ENCODE peak calls at places on chromosome 1, in seven cellular contexts. H, N, B, L, S, R and U are unnamed samples.

GRCh38 chr1:89800718-89801117 is 20.1 kb upstream of the LRRC8D start:
- DNase-seq in R (no peak), B (no peak), N (no peak), H (no peak), L (no peak), S (no peak), U (no peak)

GRCh38 chr1:96721382-96722160 is at the start of gene PTBP2:
- DNase-seq in L (peak), B (peak), S (peak), H (peak), N (peak), R (peak), U (peak)

GRCh38 chr1:198798923-198799386 is 160.1 kb downstream of the PTPRC start:
- DNase-seq in B (no peak), L (no peak), R (no peak), S (no peak), H (no peak), N (no peak), U (no peak)

GRCh38 chr1:240350910-240351331 is 259.2 kb downstream of the FMN2 start:
- DNase-seq in R (no peak), B (no peak), S (no peak), N (no peak), L (peak), H (no peak), U (peak)

GRCh38 chr1:183239793-183240625 is 53.9 kb downstream of the LAMC2 start:
- DNase-seq in L (no peak), B (no peak), N (no peak), R (no peak), S (no peak), H (no peak), U (no peak)

GRCh38 chr1:245788269-245788668 is 633.5 kb downstream of the KIF26B start:
- DNase-seq in H (peak), B (no peak), L (peak), S (no peak), R (no peak), N (no peak), U (peak)

GRCh38 chr1:93692983-93693591 is 11.4 kb upstream of the BCAR3 start:
- DNase-seq in S (no peak), L (peak), N (no peak), H (peak), R (no peak), B (no peak), U (peak)

GRCh38 chr1:30615076-30615795 is 108.1 kb downstream of the MATN1 start:
- DNase-seq in N (no peak), L (no peak), B (no peak), H (no peak), R (no peak), S (no peak), U (no peak)

GRCh38 chr1:225670356-225670755 is 17.4 kb upstream of the ENAH start:
- DNase-seq in B (no peak), L (no peak), R (no peak), H (no peak), S (no peak), N (no peak), U (no peak)

GRCh38 chr1:158122823-158123390 is 57.8 kb upstream of the CD1D start:
- DNase-seq in N (no peak), S (no peak), R (no peak), H (no peak), L (no peak), B (no peak), U (no peak)

GRCh38 chr1:37575692-37576091 is 19.0 kb downstream of the DNALI1 start:
- DNase-seq in H (peak), S (no peak), N (no peak), R (no peak), L (no peak), B (no peak), U (no peak)

GRCh38 chr1:234691567-234691966 is 81.6 kb upstream of the IRF2BP2 start:
- DNase-seq in S (no peak), R (no peak), H (peak), L (no peak), N (no peak), B (no peak), U (no peak)

GRCh38 chr1:966135-966602 is at the start of gene PLEKHN1:
- DNase-seq in S (peak), B (no peak), N (no peak), L (no peak), R (no peak), H (no peak), U (no peak)

GRCh38 chr1:29272171-29272907 is 36.0 kb downstream of the PTPRU start:
- DNase-seq in R (no peak), L (no peak), H (no peak), B (no peak), S (no peak), N (no peak), U (no peak)

GRCh38 chr1:29653034-29653810 is 416.9 kb downstream of the PTPRU start:
- DNase-seq in L (no peak), N (no peak), S (no peak), R (no peak), H (no peak), B (no peak), U (no peak)

GRCh38 chr1:101482306-101482705 is 245.5 kb downstream of the S1PR1 start:
- DNase-seq in H (no peak), B (no peak), R (no peak), L (no peak), S (no peak), N (no peak), U (no peak)

GRCh38 chr1:39882152-39882551 is 1.2 kb downstream of the TRIT1 start:
- DNase-seq in R (no peak), H (no peak), N (no peak), B (no peak), S (no peak), L (no peak), U (no peak)

GRCh38 chr1:28553229-28553930 is 495 bp downstream of the TRNAU1AP start:
- DNase-seq in N (peak), S (peak), L (peak), B (peak), H (peak), R (peak), U (peak)